ENCODE peak calls at places on chromosomes 16 and 17, in eight cellular contexts. A is heart right ventricle, J is BE2C, Y is SK-N-SH, R is lower lobe of right lung, K is left ventricle myocardium inferior, W is adrenal gland, T is heart left ventricle. M is an unnamed sample.
A peak's percentile ranks its signal among the peaks of the same experiment; 100 is the strongest.

GRCh38 chr16:64657316-64658011 is 464.4 kb downstream of the CDH11 start:
- DNase-seq in A (no peak), J (no peak), Y (no peak), R (no peak), K (no peak), W (no peak), T (no peak), M (no peak)

GRCh38 chr16:71526111-71526998 is at the start of gene CHST4:
- DNase-seq in A (no peak), J (no peak), Y (no peak), R (no peak), K (no peak), W (peak; percentile 72), T (no peak), M (no peak)

GRCh38 chr17:5133311-5133710 is 17.5 kb downstream of the USP6 start:
- DNase-seq in A (no peak), J (no peak), Y (no peak), R (no peak), K (no peak), W (no peak), T (no peak), M (no peak)

GRCh38 chr16:80744856-80745255 is 59.5 kb downstream of the CDYL2 start:
- DNase-seq in A (no peak), J (no peak), Y (no peak), R (no peak), K (no peak), W (no peak), T (no peak), M (no peak)

GRCh38 chr17:57949649-57950048 is 5.6 kb downstream of the CUEDC1 start:
- DNase-seq in A (no peak), J (no peak), Y (no peak), R (peak; percentile 77), K (no peak), W (no peak), T (no peak), M (no peak)

GRCh38 chr16:19116711-19117449 is 3.1 kb downstream of the ITPRIPL2 start:
- DNase-seq in A (no peak), J (no peak), Y (no peak), R (no peak), K (no peak), W (no peak), T (no peak), M (no peak)

GRCh38 chr17:5499790-5500189 is 13.4 kb downstream of the MIS12 start:
- DNase-seq in A (no peak), J (no peak), Y (peak; percentile 78), R (no peak), K (no peak), W (no peak), T (no peak), M (no peak)

GRCh38 chr17:61669522-61669921 is 78.5 kb upstream of the NACA2 start:
- DNase-seq in A (no peak), J (no peak), Y (no peak), R (no peak), K (no peak), W (no peak), T (no peak), M (no peak)

GRCh38 chr17:47316316-47316715 is 7.4 kb upstream of the EFCAB13 start:
- DNase-seq in A (no peak), J (no peak), Y (no peak), R (no peak), K (no peak), W (no peak), T (no peak), M (no peak)

GRCh38 chr17:58533616-58534188 is 19.3 kb upstream of the MTMR4 start:
- DNase-seq in A (no peak), J (no peak), Y (no peak), R (no peak), K (no peak), W (no peak), T (no peak), M (no peak)

GRCh38 chr16:79047337-79047736 is 553.2 kb downstream of the MAF start:
- DNase-seq in A (no peak), J (no peak), Y (peak; percentile 31), R (no peak), K (no peak), W (no peak), T (no peak), M (no peak)

GRCh38 chr17:36117505-36118382 is 14.1 kb downstream of the CCL4 start:
- DNase-seq in A (no peak), J (no peak), Y (no peak), R (no peak), K (no peak), W (no peak), T (no peak), M (no peak)

GRCh38 chr17:36877774-36878173 is 59.5 kb upstream of the LHX1 start:
- DNase-seq in A (no peak), J (no peak), Y (no peak), R (no peak), K (no peak), W (no peak), T (no peak), M (no peak)

DNA sequence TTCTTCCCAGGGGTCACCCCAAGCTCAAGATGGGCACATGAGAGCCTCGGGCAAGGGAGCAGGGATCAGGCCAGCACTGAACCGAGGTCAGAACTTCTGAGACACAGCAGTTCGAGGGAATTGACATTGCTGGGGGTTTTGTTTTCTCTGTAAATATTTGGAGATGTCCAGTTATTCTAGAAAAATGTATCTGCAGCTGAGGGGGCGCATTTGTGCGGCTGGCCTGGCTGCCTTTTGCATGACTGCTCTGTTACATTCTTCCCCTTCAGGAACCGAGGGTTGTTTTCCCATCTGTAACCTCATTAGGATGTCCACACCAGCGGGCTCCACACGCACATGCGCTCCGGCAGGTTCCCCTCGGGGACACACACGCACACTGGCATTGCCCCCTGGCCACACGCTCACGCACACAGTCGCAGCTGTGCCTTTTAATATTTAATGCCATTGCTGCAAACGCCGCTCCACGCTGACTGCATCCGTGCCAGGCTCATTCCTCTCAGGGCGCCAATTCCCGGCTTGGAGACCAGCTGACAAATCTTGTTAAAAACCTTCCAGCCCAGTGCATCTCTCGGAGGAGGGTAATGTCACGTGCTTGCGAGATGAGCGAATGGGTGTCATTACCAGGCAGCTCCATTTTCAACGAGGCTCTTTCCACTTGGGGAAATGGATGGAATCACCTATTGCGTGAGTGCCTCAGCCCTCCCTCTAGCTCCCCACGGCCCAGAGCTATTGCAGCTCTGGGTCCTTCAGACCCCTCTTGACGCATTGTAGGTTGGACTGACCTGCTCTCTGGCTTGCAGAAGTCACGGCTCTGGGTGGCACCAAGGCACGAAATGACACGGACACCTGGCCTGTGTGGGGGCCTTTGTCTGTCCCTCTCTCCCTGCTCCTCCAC is 13.2 kb downstream of the CCR7 start:
- DNase-seq in A (no peak), J (peak; percentile 12), Y (no peak), R (peak; percentile 49), K (no peak), W (peak; percentile 48), T (no peak), M (peak; percentile 46)
- H3K4me1 ChIP-seq in A (peaks cover 81% of the 10 kb centered on the region), J (peaks cover 44% of the 10 kb centered on the region), Y (peaks cover 77% of the 10 kb centered on the region), R (peaks cover 97% of the 10 kb centered on the region), K (peaks cover 87% of the 10 kb centered on the region), W (peaks cover 38% of the 10 kb centered on the region), T (peaks cover 51% of the 10 kb centered on the region), M (peaks cover 72% of the 10 kb centered on the region)

GRCh38 chr17:48515925-48516900 is 14.6 kb downstream of the HOXB1 start:
- DNase-seq in A (no peak), J (no peak), Y (no peak), R (no peak), K (no peak), W (no peak), T (no peak), M (no peak)

GRCh38 chr17:48513097-48513496 is 17.7 kb downstream of the HOXB1 start:
- DNase-seq in A (no peak), J (no peak), Y (no peak), R (no peak), K (no peak), W (no peak), T (no peak), M (no peak)

GRCh38 chr17:48514483-48514876 is 16.3 kb downstream of the HOXB1 start:
- DNase-seq in A (no peak), J (no peak), Y (no peak), R (no peak), K (no peak), W (no peak), T (no peak), M (no peak)

GRCh38 chr17:48510761-48511604 is 19.8 kb downstream of the HOXB1 start:
- DNase-seq in A (no peak), J (no peak), Y (no peak), R (no peak), K (no peak), W (no peak), T (no peak), M (no peak)

GRCh38 chr17:48513653-48514482 is 16.9 kb downstream of the HOXB1 start:
- DNase-seq in A (no peak), J (no peak), Y (no peak), R (no peak), K (no peak), W (no peak), T (no peak), M (no peak)
- H3K9me3 ChIP-seq in A (no peaks in the 10 kb centered on the region), J (no peaks in the 10 kb centered on the region), Y (no peaks in the 10 kb centered on the region), R (no peaks in the 10 kb centered on the region), K (no peaks in the 10 kb centered on the region), W (no peaks in the 10 kb centered on the region), T (no peaks in the 10 kb centered on the region), M (no peaks in the 10 kb centered on the region)

GRCh38 chr17:15454328-15454727 is 13.1 kb downstream of the CDRT4 start:
- DNase-seq in A (no peak), J (no peak), Y (no peak), R (no peak), K (no peak), W (no peak), T (no peak), M (no peak)

GRCh38 chr17:15453782-15454181 is 13.6 kb downstream of the CDRT4 start:
- DNase-seq in A (no peak), J (no peak), Y (no peak), R (no peak), K (no peak), W (no peak), T (no peak), M (no peak)

GRCh38 chr17:15452746-15453145 is 14.7 kb downstream of the CDRT4 start:
- DNase-seq in A (no peak), J (no peak), Y (no peak), R (no peak), K (no peak), W (no peak), T (no peak), M (no peak)

GRCh38 chr17:15453246-15453645 is 14.2 kb downstream of the CDRT4 start:
- DNase-seq in A (no peak), J (no peak), Y (no peak), R (no peak), K (no peak), W (no peak), T (no peak), M (no peak)

DNA sequence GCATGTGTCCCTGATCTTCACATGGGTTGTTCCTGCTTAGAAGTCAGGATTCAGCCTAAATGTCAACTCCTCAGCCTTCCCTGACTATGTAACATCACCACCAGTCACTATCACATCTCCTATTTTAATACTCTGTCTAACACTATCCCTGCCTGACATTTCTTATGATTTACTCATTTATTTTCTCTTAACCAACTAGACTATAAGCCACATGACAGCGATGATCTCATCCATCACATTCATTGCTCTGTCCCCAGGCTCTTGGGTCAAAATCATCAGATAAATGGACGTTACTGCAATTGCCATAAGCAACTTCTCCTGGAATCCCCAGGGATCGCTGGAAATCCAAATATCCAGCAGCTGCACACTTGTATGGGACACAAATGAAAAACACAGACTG is 15.7 kb downstream of the CDRT4 start:
- DNase-seq in A (no peak), J (no peak), Y (no peak), R (no peak), K (no peak), W (no peak), T (no peak), M (no peak)
- TF ChIP-seq CTCF in A (no peak), J (no peak), Y (no peak), R (no peak), K (no peak), W (no peak), T (no peak), M (no peak)

GRCh38 chr16:17364319-17365210 is 106.2 kb downstream of the XYLT1 start:
- DNase-seq in A (no peak), J (no peak), Y (peak; percentile 25), R (no peak), K (no peak), W (no peak), T (no peak), M (no peak)
- H3K4me1 ChIP-seq in A (peaks cover 7% of the 10 kb centered on the region), J (peaks cover 31% of the 10 kb centered on the region), Y (peaks cover 58% of the 10 kb centered on the region), R (peaks cover 66% of the 10 kb centered on the region), K (peaks cover 29% of the 10 kb centered on the region), W (peaks cover 18% of the 10 kb centered on the region), T (peaks cover 6% of the 10 kb centered on the region), M (peaks cover 29% of the 10 kb centered on the region)

M was measured in testis.